ENCODE peak calls at places on chromosomes 16 and 17, in ten cellular contexts. One of them, this sample, is unnamed.

GRCh38 chr16:28009586-28010373 is 53.7 kb downstream of the GSG1L start:
- DNase-seq in aorta: no peak
- DNase-seq in body of pancreas: no peak
- DNase-seq in left ventricle myocardium inferior: no peak
- DNase-seq in GM23248: no peak
- DNase-seq in dorsolateral prefrontal cortex: no peak
- DNase-seq in psoas muscle: no peak
- DNase-seq in thoracic aorta: no peak
- DNase-seq in sigmoid colon: no peak
- DNase-seq in endodermal cell: no peak
- DNase-seq in this sample: no peak

GRCh38 chr17:57966246-57966645 is 11.0 kb upstream of the CUEDC1 start:
- DNase-seq in aorta: no peak
- DNase-seq in body of pancreas: no peak
- DNase-seq in psoas muscle: no peak
- DNase-seq in sigmoid colon: no peak
- DNase-seq in dorsolateral prefrontal cortex: no peak
- DNase-seq in GM23248: no peak
- DNase-seq in endodermal cell: no peak
- DNase-seq in left ventricle myocardium inferior: no peak
- DNase-seq in thoracic aorta: no peak
- DNase-seq in this sample: no peak

GRCh38 chr16:89326721-89327120 is 109.2 kb downstream of the ZNF778 start:
- DNase-seq in left ventricle myocardium inferior: no peak
- DNase-seq in sigmoid colon: no peak
- DNase-seq in body of pancreas: peak; percentile 4
- DNase-seq in endodermal cell: peak; percentile 73
- DNase-seq in dorsolateral prefrontal cortex: no peak
- DNase-seq in psoas muscle: no peak
- DNase-seq in aorta: peak; percentile 66
- DNase-seq in thoracic aorta: no peak
- DNase-seq in GM23248: no peak
- DNase-seq in this sample: no peak

GRCh38 chr17:78759203-78759968 is 22.7 kb downstream of the CYTH1 start:
- DNase-seq in body of pancreas: peak; percentile 81
- DNase-seq in dorsolateral prefrontal cortex: no peak
- DNase-seq in psoas muscle: peak; percentile 47
- DNase-seq in thoracic aorta: no peak
- DNase-seq in endodermal cell: no peak
- DNase-seq in GM23248: no peak
- DNase-seq in sigmoid colon: no peak
- DNase-seq in aorta: no peak
- DNase-seq in left ventricle myocardium inferior: peak; percentile 74
- DNase-seq in this sample: peak; percentile 91

GRCh38 chr16:85285681-85286065 is 173.4 kb upstream of the CIBAR2 start:
- DNase-seq in thoracic aorta: no peak
- DNase-seq in aorta: no peak
- DNase-seq in left ventricle myocardium inferior: no peak
- DNase-seq in dorsolateral prefrontal cortex: no peak
- DNase-seq in psoas muscle: no peak
- DNase-seq in sigmoid colon: no peak
- DNase-seq in body of pancreas: no peak
- DNase-seq in GM23248: peak; percentile 55
- DNase-seq in endodermal cell: no peak
- DNase-seq in this sample: no peak

GRCh38 chr17:30824356-30825145 is at the start of gene CRLF3:
- DNase-seq in psoas muscle: peak; percentile 92
- DNase-seq in sigmoid colon: peak; percentile 93
- DNase-seq in GM23248: peak; percentile 97
- DNase-seq in thoracic aorta: peak; percentile 50
- DNase-seq in endodermal cell: peak; percentile 99
- DNase-seq in left ventricle myocardium inferior: peak; percentile 91
- DNase-seq in body of pancreas: peak; percentile 89
- DNase-seq in aorta: peak; percentile 96
- DNase-seq in dorsolateral prefrontal cortex: peak; percentile 88
- DNase-seq in this sample: peak; percentile 91

GRCh38 chr16:879986-880385 is 79.5 kb upstream of the GNG13 start:
- DNase-seq in dorsolateral prefrontal cortex: no peak
- DNase-seq in psoas muscle: no peak
- DNase-seq in body of pancreas: peak; percentile 6
- DNase-seq in sigmoid colon: peak; percentile 46
- DNase-seq in GM23248: no peak
- DNase-seq in aorta: peak; percentile 64
- DNase-seq in thoracic aorta: no peak
- DNase-seq in left ventricle myocardium inferior: peak; percentile 5
- DNase-seq in endodermal cell: no peak
- DNase-seq in this sample: no peak

GRCh38 chr17:56310780-56311179 is 157.5 kb downstream of the ANKFN1 start:
- DNase-seq in GM23248: no peak
- DNase-seq in body of pancreas: no peak
- DNase-seq in sigmoid colon: no peak
- DNase-seq in left ventricle myocardium inferior: no peak
- DNase-seq in aorta: no peak
- DNase-seq in dorsolateral prefrontal cortex: no peak
- DNase-seq in psoas muscle: no peak
- DNase-seq in endodermal cell: no peak
- DNase-seq in thoracic aorta: no peak
- DNase-seq in this sample: no peak

GRCh38 chr16:24208710-24209109 is 47.4 kb upstream of the CACNG3 start:
- DNase-seq in aorta: no peak
- DNase-seq in thoracic aorta: no peak
- DNase-seq in sigmoid colon: no peak
- DNase-seq in GM23248: no peak
- DNase-seq in psoas muscle: no peak
- DNase-seq in dorsolateral prefrontal cortex: peak; percentile 71
- DNase-seq in left ventricle myocardium inferior: no peak
- DNase-seq in body of pancreas: no peak
- DNase-seq in endodermal cell: peak; percentile 85
- DNase-seq in this sample: no peak

GRCh38 chr16:11273721-11274324 is 394 bp upstream of the PRM3 start:
- DNase-seq in dorsolateral prefrontal cortex: no peak
- DNase-seq in thoracic aorta: no peak
- DNase-seq in endodermal cell: no peak
- DNase-seq in left ventricle myocardium inferior: no peak
- DNase-seq in sigmoid colon: no peak
- DNase-seq in body of pancreas: no peak
- DNase-seq in GM23248: no peak
- DNase-seq in aorta: no peak
- DNase-seq in psoas muscle: no peak
- DNase-seq in this sample: no peak

GRCh38 chr17:57319806-57320205 is 63.5 kb downstream of the MSI2 start:
- DNase-seq in sigmoid colon: no peak
- DNase-seq in left ventricle myocardium inferior: no peak
- DNase-seq in GM23248: no peak
- DNase-seq in body of pancreas: no peak
- DNase-seq in endodermal cell: peak; percentile 55
- DNase-seq in thoracic aorta: no peak
- DNase-seq in aorta: no peak
- DNase-seq in psoas muscle: no peak
- DNase-seq in dorsolateral prefrontal cortex: no peak
- DNase-seq in this sample: no peak

GRCh38 chr17:63785556-63785955 is 11.6 kb downstream of the DDX42 start:
- DNase-seq in thoracic aorta: no peak
- DNase-seq in psoas muscle: no peak
- DNase-seq in aorta: no peak
- DNase-seq in left ventricle myocardium inferior: no peak
- DNase-seq in endodermal cell: no peak
- DNase-seq in body of pancreas: no peak
- DNase-seq in GM23248: peak; percentile 76
- DNase-seq in dorsolateral prefrontal cortex: no peak
- DNase-seq in sigmoid colon: no peak
- DNase-seq in this sample: no peak

GRCh38 chr17:75069783-75070182 is 18.0 kb upstream of the SLC16A5 start:
- DNase-seq in left ventricle myocardium inferior: no peak
- DNase-seq in endodermal cell: no peak
- DNase-seq in sigmoid colon: no peak
- DNase-seq in thoracic aorta: no peak
- DNase-seq in aorta: peak; percentile 55
- DNase-seq in psoas muscle: no peak
- DNase-seq in dorsolateral prefrontal cortex: no peak
- DNase-seq in GM23248: peak; percentile 56
- DNase-seq in body of pancreas: no peak
- DNase-seq in this sample: no peak

GRCh38 chr16:17780181-17780580 is 309.4 kb upstream of the XYLT1 start:
- DNase-seq in endodermal cell: no peak
- DNase-seq in psoas muscle: no peak
- DNase-seq in thoracic aorta: no peak
- DNase-seq in sigmoid colon: no peak
- DNase-seq in body of pancreas: no peak
- DNase-seq in left ventricle myocardium inferior: no peak
- DNase-seq in dorsolateral prefrontal cortex: no peak
- DNase-seq in aorta: no peak
- DNase-seq in GM23248: no peak
- DNase-seq in this sample: no peak

GRCh38 chr17:17416007-17416399 is 60.8 kb upstream of the MED9 start:
- DNase-seq in body of pancreas: no peak
- DNase-seq in thoracic aorta: no peak
- DNase-seq in aorta: no peak
- DNase-seq in psoas muscle: no peak
- DNase-seq in endodermal cell: peak; percentile 86
- DNase-seq in left ventricle myocardium inferior: no peak
- DNase-seq in dorsolateral prefrontal cortex: no peak
- DNase-seq in GM23248: peak; percentile 85
- DNase-seq in sigmoid colon: peak; percentile 40
- DNase-seq in this sample: peak; percentile 31

DNA sequence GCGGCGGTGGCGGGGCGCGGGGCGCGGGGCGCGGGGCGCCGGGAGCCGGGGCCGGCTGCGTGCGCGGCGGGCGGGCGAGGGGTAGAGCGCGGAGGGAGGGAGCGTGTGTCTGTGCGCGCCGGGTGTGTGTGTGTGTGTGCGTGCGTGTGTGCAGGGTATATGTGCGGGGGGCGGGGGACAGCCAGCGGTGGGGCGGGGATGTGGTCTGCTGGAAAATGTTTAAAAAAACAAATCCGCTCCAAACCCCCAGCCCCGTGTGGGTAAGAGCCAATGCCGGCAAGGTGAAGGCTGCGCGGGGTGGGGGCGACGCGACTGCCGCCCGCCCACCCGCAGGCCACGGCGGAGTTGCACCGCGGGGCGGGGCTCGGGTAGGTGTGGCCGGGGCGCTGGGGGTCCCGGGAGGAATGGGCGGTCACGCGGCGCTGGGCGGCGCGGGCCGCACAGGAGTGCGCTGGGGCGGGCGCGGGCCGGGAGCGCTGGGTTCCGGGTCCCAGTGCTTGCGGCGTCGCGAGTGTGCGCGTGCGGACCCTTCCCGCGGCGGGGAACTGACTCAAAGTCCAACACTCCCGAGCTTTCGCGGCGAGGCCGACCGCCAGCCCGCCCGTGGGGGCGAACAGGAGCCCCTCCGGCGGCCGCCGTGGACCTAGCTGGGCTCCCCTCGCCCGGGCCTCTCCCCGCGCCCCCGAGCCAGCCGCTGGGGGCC is at the start of gene CYGB:
- DNase-seq in left ventricle myocardium inferior: peak; percentile 74
- DNase-seq in GM23248: peak; percentile 32
- DNase-seq in body of pancreas: no peak
- DNase-seq in dorsolateral prefrontal cortex: no peak
- DNase-seq in aorta: peak; percentile 81
- DNase-seq in sigmoid colon: no peak
- DNase-seq in endodermal cell: peak; percentile 89
- DNase-seq in psoas muscle: peak; percentile 61
- DNase-seq in thoracic aorta: no peak
- DNase-seq in this sample: no peak
- H3K4me3 ChIP-seq in left ventricle myocardium inferior: peak within 1 kb of the TSS; percentile 73
- H3K4me3 ChIP-seq in GM23248: peak within 1 kb of the TSS; percentile 65
- H3K4me3 ChIP-seq in body of pancreas: no peak within 1 kb of the TSS
- H3K4me3 ChIP-seq in dorsolateral prefrontal cortex: peak within 1 kb of the TSS; percentile 37
- H3K4me3 ChIP-seq in aorta: peak within 1 kb of the TSS; percentile 8
- H3K4me3 ChIP-seq in sigmoid colon: peak within 1 kb of the TSS; percentile 34
- H3K4me3 ChIP-seq in endodermal cell: peak within 1 kb of the TSS; percentile 56
- H3K4me3 ChIP-seq in psoas muscle: peak within 1 kb of the TSS; percentile 65
- H3K4me3 ChIP-seq in thoracic aorta: peak within 1 kb of the TSS; percentile 65
- H3K4me3 ChIP-seq in this sample: no peak within 1 kb of the TSS

GRCh38 chr16:48126801-48127644 is 28.8 kb downstream of the ABCC12 start:
- DNase-seq in GM23248: peak; percentile 93
- DNase-seq in aorta: no peak
- DNase-seq in body of pancreas: peak; percentile 68
- DNase-seq in psoas muscle: peak; percentile 27
- DNase-seq in endodermal cell: peak; percentile 58
- DNase-seq in thoracic aorta: no peak
- DNase-seq in sigmoid colon: no peak
- DNase-seq in left ventricle myocardium inferior: no peak
- DNase-seq in dorsolateral prefrontal cortex: no peak
- DNase-seq in this sample: no peak
- H3K27ac ChIP-seq in GM23248: peak overlapping the region; percentile 88
- H3K27ac ChIP-seq in aorta: no peak overlapping the region
- H3K27ac ChIP-seq in body of pancreas: peak overlapping the region; percentile 35
- H3K27ac ChIP-seq in psoas muscle: peak overlapping the region; percentile 81
- H3K27ac ChIP-seq in endodermal cell: no peak overlapping the region
- H3K27ac ChIP-seq in thoracic aorta: no peak overlapping the region
- H3K27ac ChIP-seq in sigmoid colon: no peak overlapping the region
- H3K27ac ChIP-seq in left ventricle myocardium inferior: peak overlapping the region; percentile 67
- H3K27ac ChIP-seq in dorsolateral prefrontal cortex: no peak overlapping the region
- H3K27ac ChIP-seq in this sample: no peak overlapping the region

DNA sequence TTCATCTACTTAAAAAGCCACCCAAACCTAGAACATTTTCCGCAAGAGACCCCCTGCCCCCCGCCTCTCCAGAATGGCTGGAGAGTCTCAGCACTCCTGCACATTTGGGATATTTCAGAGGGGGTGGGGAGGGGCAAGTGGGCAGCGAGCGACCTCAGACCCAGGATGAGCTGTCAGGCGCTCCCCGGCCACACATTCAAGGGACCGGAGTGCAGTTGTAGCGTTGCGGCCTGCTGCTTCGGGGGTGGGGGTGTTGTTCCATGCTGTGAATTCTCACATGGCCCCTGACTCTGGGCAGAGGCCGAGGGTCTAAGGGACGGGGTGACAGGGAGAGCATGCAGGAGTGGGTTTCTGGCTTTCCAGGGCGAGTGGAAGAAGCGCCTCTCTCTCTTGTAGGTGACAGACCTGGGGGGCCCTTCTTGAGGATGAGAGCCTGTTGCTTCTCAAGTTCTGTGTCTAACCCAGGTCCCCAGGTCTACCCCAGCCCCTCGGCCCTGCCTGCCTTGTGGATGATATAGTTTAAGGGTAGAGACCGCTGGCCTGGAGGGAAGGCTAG is 231.2 kb downstream of the SEC14L1 start:
- DNase-seq in GM23248: no peak
- DNase-seq in psoas muscle: no peak
- DNase-seq in endodermal cell: no peak
- DNase-seq in body of pancreas: no peak
- DNase-seq in dorsolateral prefrontal cortex: no peak
- DNase-seq in sigmoid colon: no peak
- DNase-seq in thoracic aorta: no peak
- DNase-seq in aorta: peak; percentile 73
- DNase-seq in left ventricle myocardium inferior: peak; percentile 15
- DNase-seq in this sample: no peak
- H3K4me3 ChIP-seq in GM23248: peak overlapping the region; percentile 75
- H3K4me3 ChIP-seq in psoas muscle: peak overlapping the region; percentile 79
- H3K4me3 ChIP-seq in endodermal cell: peak overlapping the region; percentile 80
- H3K4me3 ChIP-seq in body of pancreas: no peak overlapping the region
- H3K4me3 ChIP-seq in dorsolateral prefrontal cortex: peak overlapping the region; percentile 74
- H3K4me3 ChIP-seq in sigmoid colon: peak overlapping the region; percentile 83
- H3K4me3 ChIP-seq in thoracic aorta: peak overlapping the region; percentile 91
- H3K4me3 ChIP-seq in aorta: no peak overlapping the region
- H3K4me3 ChIP-seq in left ventricle myocardium inferior: peak overlapping the region; percentile 98
- H3K4me3 ChIP-seq in this sample: peak overlapping the region; percentile 26

DNA sequence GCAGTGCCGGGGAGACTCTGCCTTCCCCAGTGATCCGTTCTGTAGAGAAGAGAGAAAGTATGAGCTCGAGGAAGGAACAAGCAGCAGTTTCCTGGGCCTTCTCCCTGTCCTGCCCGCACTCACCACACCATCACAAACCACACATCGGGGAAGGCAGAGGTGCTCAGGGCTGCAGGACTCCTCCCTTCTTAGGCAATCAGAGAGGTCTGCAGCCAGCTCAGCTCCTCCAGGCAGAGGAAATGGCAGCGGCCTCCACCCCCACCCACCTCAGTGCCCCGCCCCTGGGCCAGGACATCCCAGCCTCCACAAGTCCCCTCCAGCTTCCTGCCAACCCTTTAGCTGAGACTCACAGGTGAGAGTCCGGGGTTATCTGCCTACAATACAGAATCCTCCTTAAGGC is 2.0 kb downstream of the ZNF319 start:
- DNase-seq in aorta: peak; percentile 74
- DNase-seq in left ventricle myocardium inferior: peak; percentile 46
- DNase-seq in sigmoid colon: no peak
- DNase-seq in dorsolateral prefrontal cortex: no peak
- DNase-seq in endodermal cell: peak; percentile 86
- DNase-seq in GM23248: peak; percentile 40
- DNase-seq in thoracic aorta: no peak
- DNase-seq in psoas muscle: no peak
- DNase-seq in body of pancreas: no peak
- DNase-seq in this sample: peak; percentile 91
- H3K27ac ChIP-seq in aorta: no peak overlapping the region
- H3K27ac ChIP-seq in left ventricle myocardium inferior: peak overlapping the region; percentile 17
- H3K27ac ChIP-seq in sigmoid colon: no peak overlapping the region
- H3K27ac ChIP-seq in dorsolateral prefrontal cortex: no peak overlapping the region
- H3K27ac ChIP-seq in endodermal cell: no peak overlapping the region
- H3K27ac ChIP-seq in GM23248: peak overlapping the region; percentile 45
- H3K27ac ChIP-seq in thoracic aorta: no peak overlapping the region
- H3K27ac ChIP-seq in psoas muscle: no peak overlapping the region
- H3K27ac ChIP-seq in body of pancreas: no peak overlapping the region
- H3K27ac ChIP-seq in this sample: peak overlapping the region; percentile 83